ENCODE peak calls at places on chromosomes 11 and 22, in eight cellular contexts. K is activated CD8-positive, alpha-beta T cell treated with anti-CD3 and anti-CD28 coated beads for 36 hours; X is fibroblast of pulmonary artery; W is GM12865; P is fibroblast of lung; T is RWPE1; A is heart left ventricle; B is epithelial cell of proximal tubule. M is an unnamed sample.

GRCh38 chr11:77542296-77542695 is 47.5 kb upstream of the AQP11 start:
- DNase-seq in W (no peak), P (peak), K (no peak), X (peak), A (no peak), B (no peak), T (no peak), M (peak)

GRCh38 chr11:95922536-95923440 is 1.1 kb downstream of the MTMR2 start:
- DNase-seq in W (no peak), X (peak), B (no peak), K (no peak), A (no peak), P (no peak), T (no peak), M (no peak)

GRCh38 chr22:41286639-41287091 is 678 bp upstream of the RANGAP1 start:
- DNase-seq in A (peak), K (peak), T (no peak), B (no peak), W (peak), P (peak), X (peak), M (no peak)

GRCh38 chr22:26884921-26885320 is 227.5 kb downstream of the MIAT start:
- DNase-seq in P (peak), B (no peak), T (no peak), K (no peak), X (no peak), W (no peak), A (no peak), M (no peak)

GRCh38 chr22:38419864-38420172 is 35.2 kb downstream of the KCNJ4 start:
- DNase-seq in A (peak), X (no peak), K (no peak), W (no peak), B (no peak), P (no peak), T (no peak), M (no peak)

GRCh38 chr22:17606472-17606871 is 22.1 kb downstream of the ATP6V1E1 start:
- DNase-seq in X (peak), W (no peak), P (peak), A (no peak), T (no peak), K (no peak), B (no peak), M (no peak)

GRCh38 chr11:44030276-44030932 is 17.4 kb upstream of the ACCSL start:
- DNase-seq in K (no peak), X (peak), P (peak), W (no peak), A (peak), B (peak), T (no peak), M (peak)

GRCh38 chr22:17717708-17718107 is 56.6 kb downstream of the BID start:
- DNase-seq in W (no peak), A (no peak), K (no peak), X (peak), P (peak), T (no peak), B (no peak), M (peak)

DNA sequence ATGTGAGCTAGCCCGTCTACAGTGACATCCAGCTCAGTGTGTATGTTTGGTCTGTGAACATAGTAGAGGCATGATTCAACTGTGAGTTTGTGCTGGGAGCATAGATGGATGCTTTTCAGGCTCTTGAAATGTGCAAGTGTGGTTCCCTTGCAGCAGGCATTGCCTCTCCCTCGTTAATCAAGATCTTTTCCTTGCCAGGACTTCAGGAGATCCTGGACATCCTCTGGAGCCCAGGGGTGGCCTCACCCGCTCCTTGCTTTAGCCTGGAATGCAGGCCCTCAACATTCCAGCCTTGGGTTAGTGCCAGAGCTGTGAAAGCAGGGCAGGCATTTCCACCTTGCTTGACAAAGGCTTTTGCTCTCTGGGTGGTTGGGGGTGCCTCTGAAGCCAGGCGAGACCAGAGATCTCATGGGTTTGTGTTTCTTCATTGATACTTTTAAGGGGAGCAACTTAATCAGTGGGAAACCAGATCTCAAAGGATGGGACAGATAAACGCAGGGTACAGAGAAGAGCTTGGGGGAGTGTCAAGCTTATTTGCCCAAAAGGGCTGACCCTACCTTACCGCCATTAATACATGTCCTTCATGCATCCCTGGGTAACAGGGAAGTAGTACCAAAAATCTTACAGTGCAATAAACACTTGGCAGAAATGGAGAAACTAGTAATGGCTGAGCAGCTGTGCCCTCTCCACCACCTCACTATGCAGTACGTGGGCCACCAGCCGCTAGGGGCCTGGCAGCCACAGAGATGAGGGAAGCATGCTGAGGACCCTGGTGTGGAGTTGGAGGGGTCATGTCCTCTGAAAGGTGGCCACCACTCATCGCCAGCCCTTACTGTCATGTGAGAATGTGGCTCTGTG is 72.1 kb downstream of the PTPRJ start:
- DNase-seq in B (peak), A (no peak), X (peak), T (peak), K (peak), W (no peak), P (peak), M (peak)
- TF ChIP-seq CTCF in B (peak), A (no peak), X (no peak), T (no peak), K (no peak), W (no peak), P (no peak), M (no peak)

GRCh38 chr11:37450613-37451012 is 852.6 kb upstream of the RAG2 start:
- DNase-seq in B (no peak), T (no peak), K (peak), W (peak), A (no peak), X (peak), P (peak), M (peak)

GRCh38 chr11:37451903-37452302 is 853.9 kb upstream of the RAG2 start:
- DNase-seq in X (no peak), B (peak), K (no peak), P (no peak), T (no peak), W (no peak), A (no peak), M (no peak)

GRCh38 chr11:37449146-37449545 is 851.1 kb upstream of the RAG2 start:
- DNase-seq in A (no peak), W (peak), T (peak), B (no peak), P (peak), X (peak), K (no peak), M (peak)
- TF ChIP-seq CTCF in A (peak), W (peak), T (peak), B (peak), P (peak), X (peak), K (no peak), M (peak)

DNA sequence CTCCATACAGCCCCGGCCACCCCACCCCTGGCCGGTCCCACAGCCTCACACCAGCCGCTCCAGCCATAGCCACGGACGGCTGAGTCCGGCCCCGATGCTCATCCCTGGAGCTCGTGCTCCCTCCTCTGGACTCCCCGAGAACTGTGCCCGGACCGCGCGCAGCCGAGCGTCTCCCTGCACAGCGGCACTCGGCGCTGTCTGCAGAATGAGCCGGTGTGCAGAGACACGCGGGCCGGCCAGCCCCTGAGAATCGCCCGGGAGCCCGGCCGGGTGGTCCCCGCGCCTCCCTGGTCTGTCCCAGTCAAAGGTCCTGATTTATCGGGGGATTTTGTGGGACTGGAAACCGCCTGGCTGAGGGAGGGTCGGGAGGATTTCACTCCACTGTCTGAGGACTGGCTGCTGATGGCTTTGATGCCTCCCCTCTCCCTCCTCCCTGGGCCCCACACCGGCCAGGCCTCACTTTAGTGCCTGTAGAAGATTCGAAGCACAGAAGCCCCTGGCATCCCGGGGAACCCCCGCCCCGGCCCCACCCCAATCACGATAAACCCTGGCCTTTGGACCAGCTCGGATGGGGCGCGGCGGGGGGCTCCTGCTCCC is 102.7 kb downstream of the BRD1 start:
- DNase-seq in T (peak), W (peak), P (peak), A (peak), B (no peak), K (peak), X (peak), M (peak)
- TF ChIP-seq CTCF in T (no peak), W (peak), P (peak), A (peak), B (peak), K (peak), X (peak), M (peak)

DNA sequence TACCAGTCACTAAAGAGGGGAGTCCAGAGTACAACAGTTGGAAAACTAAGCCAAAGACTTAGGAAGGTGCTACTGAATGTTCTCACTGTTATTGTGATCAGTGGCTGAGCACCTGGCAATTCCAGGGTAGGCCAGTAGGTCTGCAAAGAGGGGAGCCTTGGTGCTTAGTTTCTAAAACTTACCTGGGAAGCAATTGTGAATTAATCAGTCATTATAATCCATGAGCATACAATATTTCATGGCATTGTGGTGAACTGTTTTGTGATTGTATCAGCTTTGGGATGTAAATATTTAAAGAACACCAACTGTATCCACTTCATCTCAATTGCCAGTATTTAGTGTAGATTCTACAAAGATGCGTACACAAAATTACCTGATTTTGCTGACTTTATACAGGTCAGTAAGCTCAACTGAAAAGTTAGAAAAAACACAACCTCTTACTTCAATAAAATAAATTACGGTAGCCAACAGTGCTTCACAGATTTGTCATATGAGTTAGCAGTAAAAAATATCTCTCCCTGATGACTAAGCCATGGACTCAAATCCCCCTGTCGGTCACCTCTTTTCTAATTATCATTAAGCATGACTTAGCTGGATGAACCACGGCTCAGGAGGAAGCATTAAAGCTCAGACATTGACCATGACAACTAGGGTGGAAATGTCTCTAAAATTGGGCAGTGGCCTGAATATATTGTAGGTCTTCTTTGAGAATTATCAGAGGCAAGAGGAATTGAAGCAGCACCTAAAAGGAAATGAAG is 30.8 kb upstream of the SORL1 start:
- DNase-seq in P (peak), T (peak), X (no peak), A (no peak), W (peak), K (no peak), B (no peak), M (no peak)
- TF ChIP-seq CTCF in P (no peak), T (no peak), X (no peak), A (no peak), W (no peak), K (no peak), B (peak), M (no peak)

GRCh38 chr11:45677811-45678515 is 12.5 kb upstream of the CHST1 start:
- DNase-seq in K (no peak), A (no peak), X (no peak), T (no peak), W (no peak), P (no peak), B (no peak), M (no peak)

GRCh38 chr11:45676522-45677095 is 11.2 kb upstream of the CHST1 start:
- DNase-seq in X (no peak), T (no peak), K (no peak), B (no peak), W (peak), P (no peak), A (no peak), M (no peak)

GRCh38 chr11:45674481-45675190 is 9.2 kb upstream of the CHST1 start:
- DNase-seq in W (no peak), B (no peak), A (no peak), T (no peak), K (no peak), X (no peak), P (no peak), M (no peak)

GRCh38 chr11:45675646-45676045 is 10.2 kb upstream of the CHST1 start:
- DNase-seq in A (no peak), W (no peak), P (no peak), T (no peak), K (no peak), B (no peak), X (no peak), M (no peak)

DNA sequence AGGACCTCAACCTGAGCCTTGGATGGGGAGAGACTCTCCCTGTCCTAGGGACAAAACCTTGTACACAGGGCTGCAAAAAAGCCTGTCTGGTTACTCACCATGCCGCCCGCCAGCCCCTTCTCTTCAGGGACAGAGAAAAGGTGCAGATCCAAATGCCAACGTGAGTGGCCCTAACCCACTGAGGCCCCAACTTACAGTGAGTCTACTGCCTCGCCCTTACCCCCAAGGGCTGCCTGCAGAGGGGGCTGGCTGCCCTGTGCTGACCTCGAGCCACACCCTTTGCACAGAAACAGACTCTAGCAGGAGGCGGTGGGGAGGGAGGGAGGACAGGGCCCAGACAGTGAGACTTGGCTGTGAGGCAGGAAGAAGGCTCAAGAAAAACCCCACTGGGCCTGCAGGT is 13.5 kb upstream of the CHST1 start:
- DNase-seq in W (no peak), P (no peak), T (no peak), A (no peak), B (no peak), K (no peak), X (no peak), M (no peak)
- TF ChIP-seq CTCF in W (no peak), P (no peak), T (no peak), A (no peak), B (no peak), K (no peak), X (no peak), M (no peak)

DNA sequence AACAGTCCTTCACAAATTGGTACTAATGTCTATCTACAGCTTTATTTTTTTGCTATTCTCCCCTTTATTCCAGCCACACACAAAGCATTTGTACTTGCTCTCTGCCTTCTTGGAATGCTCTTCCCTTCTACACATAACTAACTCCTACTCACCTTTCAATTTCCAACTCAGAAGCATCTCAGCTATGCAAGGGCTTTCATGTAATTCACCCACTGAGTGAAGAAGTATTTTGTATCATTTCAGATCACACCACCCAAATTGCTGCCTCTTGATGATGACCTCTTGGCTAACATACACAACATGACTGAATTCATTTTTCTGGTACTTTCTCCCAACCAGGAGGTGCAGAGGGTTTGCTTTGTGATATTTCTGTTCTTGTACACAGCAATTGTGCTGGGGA is at the start of gene OR4X2:
- DNase-seq in W (no peak), T (no peak), X (no peak), P (no peak), K (no peak), B (no peak), A (no peak), M (no peak)
- TF ChIP-seq CTCF in W (no peak), T (no peak), X (no peak), P (no peak), K (no peak), B (no peak), A (no peak), M (no peak)

DNA sequence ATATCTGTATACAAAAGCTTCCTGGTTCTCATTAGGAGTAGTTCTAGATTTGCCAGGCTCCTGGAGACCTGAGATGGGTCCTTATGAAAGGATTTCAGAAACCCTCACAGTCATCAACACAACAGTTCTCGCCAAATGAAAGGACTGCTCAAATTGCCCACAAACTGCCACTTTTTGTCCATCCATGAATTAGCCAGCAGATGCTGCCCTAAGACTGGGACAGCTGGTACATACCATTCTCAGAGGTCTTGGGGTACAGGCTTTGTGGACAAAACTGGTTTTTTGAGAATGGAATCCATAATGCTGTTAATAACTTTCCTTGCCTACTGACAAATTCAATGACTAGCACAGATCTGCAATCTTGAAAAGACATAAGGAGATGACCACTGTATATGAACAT is 23.4 kb upstream of the BDNF start:
- DNase-seq in K (no peak), T (no peak), X (no peak), W (no peak), B (no peak), P (no peak), A (no peak), M (no peak)
- TF ChIP-seq CTCF in K (no peak), T (no peak), X (peak), W (no peak), B (peak), P (no peak), A (no peak), M (no peak)